ENCODE peak calls at places on chromosome 1, in seven cellular contexts. One of them, this sample, is unnamed.

GRCh38 chr1:65979145-65979544 is 186.4 kb downstream of the PDE4B start:
- DNase-seq in BE2C: no peak
- DNase-seq in epithelial cell of esophagus: no peak
- DNase-seq in fibroblast of pulmonary artery: peak; percentile 82
- DNase-seq in transverse colon: no peak
- DNase-seq in GM12865: no peak
- DNase-seq in tibial nerve: no peak
- DNase-seq in this sample: no peak

GRCh38 chr1:68347415-68347814 is 102.3 kb downstream of the RPE65 start:
- DNase-seq in epithelial cell of esophagus: no peak
- DNase-seq in GM12865: peak; percentile 80
- DNase-seq in tibial nerve: no peak
- DNase-seq in BE2C: no peak
- DNase-seq in fibroblast of pulmonary artery: no peak
- DNase-seq in transverse colon: no peak
- DNase-seq in this sample: no peak

GRCh38 chr1:109834951-109835350 is 71.2 kb upstream of the EPS8L3 start:
- DNase-seq in GM12865: no peak
- DNase-seq in epithelial cell of esophagus: no peak
- DNase-seq in BE2C: no peak
- DNase-seq in tibial nerve: no peak
- DNase-seq in fibroblast of pulmonary artery: no peak
- DNase-seq in transverse colon: no peak
- DNase-seq in this sample: no peak

GRCh38 chr1:242454262-242455051 is 70.0 kb downstream of the PLD5 start:
- DNase-seq in GM12865: peak; percentile 55
- DNase-seq in transverse colon: no peak
- DNase-seq in tibial nerve: no peak
- DNase-seq in BE2C: peak; percentile 24
- DNase-seq in epithelial cell of esophagus: peak; percentile 56
- DNase-seq in fibroblast of pulmonary artery: peak; percentile 47
- DNase-seq in this sample: peak; percentile 44

GRCh38 chr1:18646091-18646775 is 15.6 kb downstream of the PAX7 start:
- DNase-seq in epithelial cell of esophagus: no peak
- DNase-seq in fibroblast of pulmonary artery: no peak
- DNase-seq in GM12865: no peak
- DNase-seq in transverse colon: no peak
- DNase-seq in tibial nerve: no peak
- DNase-seq in BE2C: no peak
- DNase-seq in this sample: no peak

GRCh38 chr1:9655127-9655723 is 3.7 kb downstream of the PIK3CD start:
- DNase-seq in tibial nerve: no peak
- DNase-seq in GM12865: peak; percentile 84
- DNase-seq in transverse colon: no peak
- DNase-seq in epithelial cell of esophagus: no peak
- DNase-seq in fibroblast of pulmonary artery: no peak
- DNase-seq in BE2C: no peak
- DNase-seq in this sample: no peak

GRCh38 chr1:110177775-110178174 is 27.5 kb downstream of the SLC6A17 start:
- DNase-seq in BE2C: no peak
- DNase-seq in epithelial cell of esophagus: no peak
- DNase-seq in tibial nerve: no peak
- DNase-seq in transverse colon: no peak
- DNase-seq in fibroblast of pulmonary artery: no peak
- DNase-seq in GM12865: no peak
- DNase-seq in this sample: no peak

GRCh38 chr1:89660086-89660946 is 27.4 kb downstream of the LRRC8C start:
- DNase-seq in fibroblast of pulmonary artery: no peak
- DNase-seq in GM12865: no peak
- DNase-seq in tibial nerve: no peak
- DNase-seq in epithelial cell of esophagus: no peak
- DNase-seq in transverse colon: no peak
- DNase-seq in BE2C: no peak
- DNase-seq in this sample: peak; percentile 51

GRCh38 chr1:58162952-58163550 is 383.5 kb downstream of the OMA1 start:
- DNase-seq in BE2C: peak; percentile 54
- DNase-seq in fibroblast of pulmonary artery: peak; percentile 74
- DNase-seq in GM12865: peak; percentile 40
- DNase-seq in transverse colon: peak; percentile 42
- DNase-seq in epithelial cell of esophagus: peak; percentile 81
- DNase-seq in tibial nerve: peak; percentile 54
- DNase-seq in this sample: peak; percentile 69

GRCh38 chr1:167935252-167936067 is 1.0 kb upstream of the DCAF6 start:
- DNase-seq in tibial nerve: peak; percentile 21
- DNase-seq in transverse colon: peak; percentile 55
- DNase-seq in GM12865: peak; percentile 53
- DNase-seq in BE2C: peak; percentile 20
- DNase-seq in fibroblast of pulmonary artery: peak; percentile 35
- DNase-seq in epithelial cell of esophagus: peak; percentile 43
- DNase-seq in this sample: peak; percentile 37

GRCh38 chr1:98981917-98982513 is 22.6 kb downstream of the PLPPR5 start:
- DNase-seq in epithelial cell of esophagus: peak; percentile 57
- DNase-seq in transverse colon: no peak
- DNase-seq in fibroblast of pulmonary artery: peak; percentile 48
- DNase-seq in BE2C: no peak
- DNase-seq in tibial nerve: no peak
- DNase-seq in GM12865: no peak
- DNase-seq in this sample: peak; percentile 13

GRCh38 chr1:43992232-43992995 is 1.0 kb downstream of the CCDC24 start:
- DNase-seq in fibroblast of pulmonary artery: no peak
- DNase-seq in BE2C: no peak
- DNase-seq in GM12865: no peak
- DNase-seq in tibial nerve: no peak
- DNase-seq in epithelial cell of esophagus: no peak
- DNase-seq in transverse colon: no peak
- DNase-seq in this sample: no peak

GRCh38 chr1:228337711-228338520 is 68.7 kb downstream of the TRIM11 start:
- DNase-seq in fibroblast of pulmonary artery: no peak
- DNase-seq in epithelial cell of esophagus: no peak
- DNase-seq in GM12865: no peak
- DNase-seq in tibial nerve: no peak
- DNase-seq in BE2C: no peak
- DNase-seq in transverse colon: peak; percentile 3
- DNase-seq in this sample: no peak

GRCh38 chr1:58968360-58968952 is 184.6 kb upstream of the JUN start:
- DNase-seq in epithelial cell of esophagus: no peak
- DNase-seq in fibroblast of pulmonary artery: peak; percentile 85
- DNase-seq in BE2C: peak; percentile 56
- DNase-seq in transverse colon: peak; percentile 72
- DNase-seq in GM12865: peak; percentile 95
- DNase-seq in tibial nerve: peak; percentile 77
- DNase-seq in this sample: peak; percentile 84

GRCh38 chr1:190029441-190029840 is 448.2 kb downstream of the BRINP3 start:
- DNase-seq in tibial nerve: no peak
- DNase-seq in transverse colon: no peak
- DNase-seq in epithelial cell of esophagus: no peak
- DNase-seq in BE2C: no peak
- DNase-seq in GM12865: no peak
- DNase-seq in fibroblast of pulmonary artery: no peak
- DNase-seq in this sample: no peak

GRCh38 chr1:10511494-10511885 is 36.7 kb downstream of the PEX14 start:
- DNase-seq in fibroblast of pulmonary artery: no peak
- DNase-seq in epithelial cell of esophagus: no peak
- DNase-seq in BE2C: no peak
- DNase-seq in GM12865: peak; percentile 30
- DNase-seq in transverse colon: no peak
- DNase-seq in tibial nerve: no peak
- DNase-seq in this sample: no peak

GRCh38 chr1:30929135-30929889 is 20.8 kb upstream of the SDC3 start:
- DNase-seq in fibroblast of pulmonary artery: peak; percentile 59
- DNase-seq in tibial nerve: peak; percentile 62
- DNase-seq in BE2C: peak; percentile 44
- DNase-seq in GM12865: peak; percentile 52
- DNase-seq in epithelial cell of esophagus: peak; percentile 61
- DNase-seq in transverse colon: peak; percentile 31
- DNase-seq in this sample: peak; percentile 39

GRCh38 chr1:59742526-59742925 is 72.2 kb upstream of the HOOK1 start:
- DNase-seq in tibial nerve: no peak
- DNase-seq in GM12865: no peak
- DNase-seq in BE2C: no peak
- DNase-seq in transverse colon: no peak
- DNase-seq in epithelial cell of esophagus: no peak
- DNase-seq in fibroblast of pulmonary artery: no peak
- DNase-seq in this sample: no peak

GRCh38 chr1:22204989-22205913 is 62.4 kb upstream of the WNT4 start:
- DNase-seq in GM12865: no peak
- DNase-seq in transverse colon: no peak
- DNase-seq in tibial nerve: peak; percentile 9
- DNase-seq in epithelial cell of esophagus: no peak
- DNase-seq in BE2C: no peak
- DNase-seq in fibroblast of pulmonary artery: no peak
- DNase-seq in this sample: peak; percentile 37

GRCh38 chr1:111989531-111990025 is at the start of gene KCND3:
- DNase-seq in fibroblast of pulmonary artery: peak; percentile 21
- DNase-seq in GM12865: peak; percentile 4
- DNase-seq in tibial nerve: no peak
- DNase-seq in transverse colon: peak; percentile 28
- DNase-seq in epithelial cell of esophagus: peak; percentile 46
- DNase-seq in BE2C: peak; percentile 45
- DNase-seq in this sample: peak; percentile 38

GRCh38 chr1:183080406-183080805 is 57.2 kb downstream of the LAMC1 start:
- DNase-seq in BE2C: no peak
- DNase-seq in transverse colon: no peak
- DNase-seq in fibroblast of pulmonary artery: no peak
- DNase-seq in GM12865: no peak
- DNase-seq in tibial nerve: no peak
- DNase-seq in epithelial cell of esophagus: no peak
- DNase-seq in this sample: peak; percentile 36

GRCh38 chr1:197911172-197911856 is 5.9 kb upstream of the LHX9 start:
- DNase-seq in transverse colon: no peak
- DNase-seq in BE2C: peak; percentile 42
- DNase-seq in GM12865: no peak
- DNase-seq in epithelial cell of esophagus: no peak
- DNase-seq in fibroblast of pulmonary artery: no peak
- DNase-seq in tibial nerve: no peak
- DNase-seq in this sample: no peak

GRCh38 chr1:81877940-81878339 is 77.2 kb downstream of the ADGRL2 start:
- DNase-seq in fibroblast of pulmonary artery: no peak
- DNase-seq in tibial nerve: no peak
- DNase-seq in epithelial cell of esophagus: no peak
- DNase-seq in BE2C: no peak
- DNase-seq in GM12865: no peak
- DNase-seq in transverse colon: no peak
- DNase-seq in this sample: no peak

GRCh38 chr1:55049914-55050278 is 10.5 kb downstream of the PCSK9 start:
- DNase-seq in transverse colon: no peak
- DNase-seq in GM12865: no peak
- DNase-seq in epithelial cell of esophagus: no peak
- DNase-seq in BE2C: peak; percentile 62
- DNase-seq in fibroblast of pulmonary artery: peak; percentile 78
- DNase-seq in tibial nerve: no peak
- DNase-seq in this sample: no peak

DNA sequence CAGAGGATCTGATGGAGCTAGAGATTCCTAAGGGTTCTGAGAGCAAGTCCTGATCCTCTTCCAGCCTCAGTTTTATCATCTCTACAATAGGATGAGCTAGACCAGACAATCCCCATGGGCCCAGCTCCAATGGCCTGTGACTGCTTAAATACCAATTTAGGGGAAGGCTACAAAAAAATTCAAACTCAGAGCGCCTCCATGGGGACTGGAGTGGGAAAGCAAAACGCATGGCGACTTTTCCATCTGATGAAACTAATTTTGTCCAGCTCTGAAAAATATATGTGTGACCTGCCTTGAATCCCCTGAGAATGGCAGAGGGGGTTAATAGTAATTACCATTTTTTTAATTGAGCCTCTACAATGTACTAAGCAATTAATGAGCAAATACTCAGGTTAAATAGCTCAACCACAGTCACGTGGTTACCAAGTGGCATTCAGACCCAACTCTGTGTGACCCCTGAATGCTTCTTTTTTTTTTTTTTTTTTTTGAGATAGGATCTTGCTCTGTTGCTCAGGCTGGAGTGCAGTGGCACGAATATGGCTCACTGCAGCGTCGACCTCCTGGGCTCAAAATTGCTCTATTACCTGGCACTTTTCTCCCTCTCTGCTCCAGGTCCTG is 8.4 kb downstream of the EXTL1 start:
- DNase-seq in BE2C: no peak
- DNase-seq in epithelial cell of esophagus: no peak
- DNase-seq in GM12865: no peak
- DNase-seq in tibial nerve: no peak
- DNase-seq in fibroblast of pulmonary artery: no peak
- DNase-seq in transverse colon: no peak
- DNase-seq in this sample: no peak
- TF ChIP-seq CTCF in BE2C: peak; percentile 15
- TF ChIP-seq CTCF in epithelial cell of esophagus: no peak
- TF ChIP-seq CTCF in GM12865: no peak
- TF ChIP-seq CTCF in tibial nerve: no peak
- TF ChIP-seq CTCF in fibroblast of pulmonary artery: peak; percentile 8
- TF ChIP-seq CTCF in transverse colon: no peak
- TF ChIP-seq CTCF in this sample: no peak

GRCh38 chr1:206717237-206717989 is 32.7 kb downstream of the MAPKAPK2 start:
- DNase-seq in tibial nerve: no peak
- DNase-seq in GM12865: peak; percentile 91
- DNase-seq in BE2C: no peak
- DNase-seq in fibroblast of pulmonary artery: peak; percentile 53
- DNase-seq in epithelial cell of esophagus: no peak
- DNase-seq in transverse colon: peak; percentile 42
- DNase-seq in this sample: no peak
- H3K4me3 ChIP-seq in tibial nerve: no peak overlapping the region
- H3K4me3 ChIP-seq in GM12865: peak overlapping the region; percentile 8
- H3K4me3 ChIP-seq in BE2C: no peak overlapping the region
- H3K4me3 ChIP-seq in fibroblast of pulmonary artery: no peak overlapping the region
- H3K4me3 ChIP-seq in epithelial cell of esophagus: no peak overlapping the region
- H3K4me3 ChIP-seq in transverse colon: no peak overlapping the region
- H3K4me3 ChIP-seq in this sample: no peak overlapping the region

GRCh38 chr1:155140630-155140953 is 261 bp upstream of the DPM3 start:
- DNase-seq in fibroblast of pulmonary artery: no peak
- DNase-seq in tibial nerve: no peak
- DNase-seq in GM12865: no peak
- DNase-seq in epithelial cell of esophagus: no peak
- DNase-seq in transverse colon: no peak
- DNase-seq in BE2C: no peak
- DNase-seq in this sample: no peak

GRCh38 chr1:155139895-155140629 is at the start of gene DPM3:
- DNase-seq in transverse colon: peak; percentile 93
- DNase-seq in fibroblast of pulmonary artery: peak; percentile 77
- DNase-seq in epithelial cell of esophagus: peak; percentile 86
- DNase-seq in GM12865: peak; percentile 90
- DNase-seq in tibial nerve: peak; percentile 90
- DNase-seq in BE2C: peak; percentile 91
- DNase-seq in this sample: peak; percentile 68

GRCh38 chr1:155141799-155142198 is 1.5 kb upstream of the DPM3 start:
- DNase-seq in tibial nerve: no peak
- DNase-seq in epithelial cell of esophagus: no peak
- DNase-seq in BE2C: no peak
- DNase-seq in GM12865: no peak
- DNase-seq in transverse colon: no peak
- DNase-seq in fibroblast of pulmonary artery: no peak
- DNase-seq in this sample: no peak

GRCh38 chr1:155145491-155145890 is 5.2 kb upstream of the DPM3 start:
- DNase-seq in transverse colon: no peak
- DNase-seq in tibial nerve: no peak
- DNase-seq in BE2C: no peak
- DNase-seq in epithelial cell of esophagus: no peak
- DNase-seq in fibroblast of pulmonary artery: no peak
- DNase-seq in GM12865: no peak
- DNase-seq in this sample: no peak
- TF ChIP-seq CTCF in transverse colon: no peak
- TF ChIP-seq CTCF in tibial nerve: no peak
- TF ChIP-seq CTCF in BE2C: no peak
- TF ChIP-seq CTCF in epithelial cell of esophagus: no peak
- TF ChIP-seq CTCF in fibroblast of pulmonary artery: peak; percentile 5
- TF ChIP-seq CTCF in GM12865: no peak
- TF ChIP-seq CTCF in this sample: no peak

GRCh38 chr1:92957020-92957734 is 4.1 kb downstream of the DIPK1A start:
- DNase-seq in fibroblast of pulmonary artery: no peak
- DNase-seq in transverse colon: no peak
- DNase-seq in epithelial cell of esophagus: no peak
- DNase-seq in BE2C: no peak
- DNase-seq in tibial nerve: no peak
- DNase-seq in GM12865: peak; percentile 81
- DNase-seq in this sample: no peak
- H3K4me3 ChIP-seq in fibroblast of pulmonary artery: no peak overlapping the region
- H3K4me3 ChIP-seq in transverse colon: no peak overlapping the region
- H3K4me3 ChIP-seq in epithelial cell of esophagus: no peak overlapping the region
- H3K4me3 ChIP-seq in BE2C: no peak overlapping the region
- H3K4me3 ChIP-seq in tibial nerve: no peak overlapping the region
- H3K4me3 ChIP-seq in GM12865: peak overlapping the region; percentile 34
- H3K4me3 ChIP-seq in this sample: no peak overlapping the region